ENCODE peak calls at places on chromosome 11, in eight cellular contexts. T is body of pancreas, W is Caco-2, S is kidney, G is adrenal gland, Y is sigmoid colon, K is GM23338, U is fibroblast of lung. O is an unnamed sample.

GRCh38 chr11:65111537-65112225 is at the start of gene TM7SF2:
- DNase-seq in S (peak; percentile 99), U (peak; percentile 90), T (peak; percentile 99), G (peak; percentile 99), Y (peak; percentile 98), W (peak; percentile 98), K (peak; percentile 99), O (peak; percentile 97)

GRCh38 chr11:62044639-62045121 is 77.2 kb upstream of the FTH1 start:
- DNase-seq in W (no peak), T (no peak), Y (no peak), G (no peak), U (no peak), S (no peak), K (no peak), O (no peak)

GRCh38 chr11:19931768-19932369 is 219.2 kb downstream of the NAV2 start:
- DNase-seq in K (no peak), Y (no peak), T (no peak), U (no peak), S (no peak), W (no peak), G (peak; percentile 14), O (no peak)

GRCh38 chr11:3159296-3160190 is 5.6 kb downstream of the OSBPL5 start:
- DNase-seq in S (peak; percentile 92), U (peak; percentile 58), Y (peak; percentile 93), G (peak; percentile 52), W (no peak), K (no peak), T (peak; percentile 77), O (no peak)

GRCh38 chr11:87819141-87819540 is 356.1 kb downstream of the RAB38 start:
- DNase-seq in G (no peak), S (no peak), K (no peak), W (no peak), Y (no peak), T (no peak), U (no peak), O (no peak)

GRCh38 chr11:108824601-108825000 is 159.7 kb downstream of the DDX10 start:
- DNase-seq in W (no peak), S (no peak), G (no peak), K (no peak), T (no peak), U (no peak), Y (no peak), O (no peak)

GRCh38 chr11:39965701-39966100 is 1493.8 kb downstream of the LRRC4C start:
- DNase-seq in W (no peak), G (no peak), T (no peak), K (no peak), U (no peak), S (no peak), Y (no peak), O (no peak)

GRCh38 chr11:44484211-44484610 is 81.3 kb upstream of the CD82 start:
- DNase-seq in T (no peak), Y (peak; percentile 40), G (peak; percentile 21), K (peak; percentile 62), S (no peak), W (peak; percentile 24), U (no peak), O (peak; percentile 29)

GRCh38 chr11:71452354-71453020 is 516 bp upstream of the NADSYN1 start:
- DNase-seq in U (peak; percentile 65), T (peak; percentile 68), G (peak; percentile 85), W (no peak), S (peak; percentile 83), Y (peak; percentile 77), K (peak; percentile 78), O (peak; percentile 85)

GRCh38 chr11:117747892-117748291 is 49.1 kb downstream of the DSCAML1 start:
- DNase-seq in T (no peak), Y (no peak), K (no peak), G (no peak), W (no peak), S (no peak), U (no peak), O (no peak)

GRCh38 chr11:27116684-27117083 is 76.1 kb downstream of the BBOX1 start:
- DNase-seq in W (no peak), Y (no peak), G (no peak), U (peak; percentile 72), K (no peak), T (no peak), S (no peak), O (peak; percentile 2)

GRCh38 chr11:77547047-77547836 is 42.5 kb upstream of the AQP11 start:
- DNase-seq in Y (no peak), T (no peak), U (no peak), W (no peak), K (no peak), G (no peak), S (no peak), O (no peak)

GRCh38 chr11:77547863-77548551 is 41.7 kb upstream of the AQP11 start:
- DNase-seq in T (peak; percentile 56), U (peak; percentile 82), S (no peak), K (peak; percentile 86), G (peak; percentile 66), W (peak; percentile 75), Y (no peak), O (peak; percentile 77)

DNA sequence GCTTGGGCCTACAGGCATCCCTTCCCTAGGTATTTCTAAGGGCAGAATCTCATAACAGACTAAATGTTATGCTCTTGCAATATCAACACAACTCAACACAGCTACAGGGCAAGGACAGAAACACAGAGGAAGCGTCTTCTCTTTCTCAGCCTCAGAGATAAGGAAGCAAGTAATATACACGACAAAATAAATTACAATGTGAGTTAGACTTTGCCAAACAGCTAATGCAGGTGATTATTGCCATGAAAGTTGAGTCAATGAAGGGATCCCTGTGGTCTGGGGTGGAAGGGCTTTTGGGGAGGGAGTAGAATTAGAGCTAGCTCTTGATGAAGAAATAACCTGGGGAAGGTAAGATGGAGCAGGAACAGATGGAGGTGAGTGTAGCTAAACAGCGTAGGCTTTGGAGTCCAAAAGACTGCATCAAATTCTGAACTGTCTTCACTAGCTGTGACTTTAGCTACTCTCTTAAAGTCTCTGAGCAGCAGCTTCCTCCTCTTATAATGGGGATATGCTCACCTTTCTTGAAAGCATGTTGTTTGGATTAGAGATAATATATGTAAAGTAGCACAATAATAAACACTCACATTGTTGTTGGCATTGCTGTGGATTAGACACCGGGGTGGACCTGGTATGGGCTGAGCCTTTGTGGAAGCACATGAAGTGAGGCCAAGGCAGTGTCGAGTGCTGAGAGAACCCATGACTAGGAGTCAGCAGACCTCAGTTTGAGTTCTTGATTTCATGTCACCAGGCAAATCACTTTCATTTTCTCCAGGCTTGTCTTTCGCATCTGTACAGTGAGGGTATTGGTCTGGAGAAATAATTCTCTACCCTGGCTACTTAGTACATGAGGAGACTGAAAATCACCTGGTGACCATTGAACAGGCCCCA is 41.0 kb upstream of the AQP11 start:
- DNase-seq in Y (no peak), K (no peak), T (no peak), U (no peak), W (no peak), G (no peak), S (no peak), O (no peak)
- TF ChIP-seq CTCF in Y (no peak), K (no peak), T (no peak), U (no peak), W (peak; percentile 20), G (peak; percentile 1), S (no peak), O (no peak)

GRCh38 chr11:67409261-67409666 is 5.4 kb downstream of the TBC1D10C start:
- DNase-seq in Y (no peak), S (peak; percentile 85), U (no peak), K (no peak), T (no peak), G (no peak), W (no peak), O (peak; percentile 92)

GRCh38 chr11:67411785-67412152 is 3.7 kb upstream of the CARNS1 start:
- DNase-seq in W (no peak), K (no peak), G (no peak), Y (no peak), T (no peak), S (no peak), U (no peak), O (no peak)

GRCh38 chr11:67410984-67411784 is 4.3 kb upstream of the CARNS1 start:
- DNase-seq in Y (no peak), T (no peak), K (no peak), G (no peak), S (no peak), W (no peak), U (no peak), O (no peak)

GRCh38 chr11:67409781-67410368 is 5.6 kb upstream of the CARNS1 start:
- DNase-seq in K (peak; percentile 94), S (no peak), U (no peak), W (peak; percentile 63), Y (no peak), T (peak; percentile 72), G (no peak), O (peak; percentile 74)

GRCh38 chr11:67410369-67410831 is 5.1 kb upstream of the CARNS1 start:
- DNase-seq in S (no peak), G (no peak), Y (no peak), W (no peak), K (no peak), T (no peak), U (no peak), O (no peak)
- H3K4me3 ChIP-seq in S (no peak overlapping the region), G (no peak overlapping the region), Y (no peak overlapping the region), W (no peak overlapping the region), K (no peak overlapping the region), T (no peak overlapping the region), U (no peak overlapping the region), O (no peak overlapping the region)

DNA sequence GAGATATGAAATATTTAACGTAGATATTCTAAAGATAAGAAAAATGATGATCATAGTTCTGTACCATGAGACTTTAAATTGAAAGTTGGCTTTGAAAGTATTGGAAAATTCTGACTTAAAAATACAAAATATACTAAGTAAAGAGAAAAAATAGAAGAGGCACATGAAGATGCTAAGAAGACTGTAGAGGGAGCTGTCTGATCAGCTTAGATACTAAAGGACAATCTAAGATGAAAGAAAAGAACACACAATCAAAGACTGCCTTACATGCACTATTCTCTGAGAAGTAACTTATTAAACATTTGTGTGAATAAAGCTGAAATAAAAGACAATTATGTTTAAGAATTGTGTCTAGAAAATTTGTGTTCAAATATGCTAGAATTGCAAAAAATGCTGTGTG is 55.1 kb downstream of the RBMXL2 start:
- DNase-seq in S (no peak), W (no peak), G (no peak), U (peak; percentile 3), T (no peak), K (peak; percentile 57), Y (no peak), O (peak; percentile 16)
- TF ChIP-seq CTCF in S (peak; percentile 31), W (peak; percentile 12), G (peak; percentile 53), U (no peak), T (peak; percentile 31), K (peak; percentile 55), Y (no peak), O (peak; percentile 11)

GRCh38 chr11:86341382-86341781 is 33.3 kb upstream of the CCDC81 start:
- DNase-seq in K (peak; percentile 29), T (no peak), W (peak; percentile 41), S (no peak), Y (no peak), G (peak; percentile 7), U (no peak), O (no peak)
- H3K4me3 ChIP-seq in K (no peak overlapping the region), T (no peak overlapping the region), W (no peak overlapping the region), S (no peak overlapping the region), Y (no peak overlapping the region), G (no peak overlapping the region), U (no peak overlapping the region), O (no peak overlapping the region)

GRCh38 chr11:68300076-68300830 is 12.1 kb upstream of the LRP5 start:
- DNase-seq in T (no peak), W (no peak), G (no peak), Y (no peak), K (no peak), S (no peak), U (no peak), O (no peak)
- TF ChIP-seq CTCF in T (no peak), W (no peak), G (no peak), Y (no peak), K (peak; percentile 31), S (no peak), U (no peak), O (peak; percentile 9)

GRCh38 chr11:9568161-9568853 is 5.2 kb upstream of the WEE1 start:
- DNase-seq in K (no peak), T (no peak), W (no peak), S (no peak), G (no peak), Y (no peak), U (no peak), O (no peak)
- H3K4me3 ChIP-seq in K (peak overlapping the region; percentile 1), T (no peak overlapping the region), W (peak overlapping the region; percentile 12), S (peak overlapping the region; percentile 35), G (no peak overlapping the region), Y (no peak overlapping the region), U (no peak overlapping the region), O (no peak overlapping the region)

O was measured in NB4.